ENCODE peak calls at places on chromosomes 11 and 22, in six cellular contexts. I is H9, J is IMR-90, A is mesenchymal stem cell, U is H1, T is trophoblast cell. X is an unnamed sample. For H3K4me1, the result is how much of the 10 kb centered on the place peaks cover.

GRCh38 chr11:86222081-86222480 is 22.5 kb upstream of the EED start:
- DNase-seq in T (no peak), J (no peak), A (no peak), I (no peak), U (no peak), X (no peak)

GRCh38 chr11:22711880-22712279 is 45.5 kb downstream of the GAS2 start:
- DNase-seq in J (no peak), T (no peak), A (no peak), I (no peak), U (no peak), X (no peak)

GRCh38 chr22:34804588-34804987 is 261.4 kb upstream of the ISX start:
- DNase-seq in I (peak), J (no peak), U (no peak), A (no peak), T (no peak), X (no peak)

GRCh38 chr11:44622721-44623258 is 57.3 kb downstream of the CD82 start:
- DNase-seq in J (no peak), I (peak), U (peak), A (no peak), T (no peak), X (no peak)

GRCh38 chr22:39457546-39458442 is 982 bp downstream of the MGAT3 start:
- DNase-seq in T (no peak), U (no peak), A (no peak), J (no peak), I (no peak), X (no peak)

GRCh38 chr11:23320131-23320530 is 459.9 kb upstream of the CCDC179 start:
- DNase-seq in J (no peak), T (no peak), A (no peak), U (no peak), I (no peak), X (no peak)

GRCh38 chr22:44815099-44816070 is 63.0 kb downstream of the ARHGAP8 start:
- DNase-seq in J (no peak), I (no peak), U (no peak), A (no peak), T (no peak), X (no peak)

GRCh38 chr11:115408036-115408911 is 95.9 kb downstream of the CADM1 start:
- DNase-seq in J (peak), I (no peak), T (no peak), U (no peak), A (no peak), X (no peak)

GRCh38 chr11:10581481-10582019 is 13.1 kb upstream of the LYVE1 start:
- DNase-seq in A (peak), T (peak), J (peak), U (no peak), I (no peak), X (no peak)

GRCh38 chr11:114290503-114291239 is 5.5 kb upstream of the NNMT start:
- DNase-seq in T (no peak), J (no peak), U (no peak), I (no peak), A (peak), X (no peak)

GRCh38 chr11:114288139-114288538 is 8.1 kb upstream of the NNMT start:
- DNase-seq in J (no peak), A (no peak), I (no peak), T (no peak), U (no peak), X (no peak)

GRCh38 chr11:114291381-114291780 is 4.8 kb upstream of the NNMT start:
- DNase-seq in J (peak), I (no peak), A (peak), T (peak), U (no peak), X (no peak)

GRCh38 chr11:114291847-114292680 is 4.1 kb upstream of the NNMT start:
- DNase-seq in J (peak), U (no peak), T (peak), A (peak), I (no peak), X (no peak)

DNA sequence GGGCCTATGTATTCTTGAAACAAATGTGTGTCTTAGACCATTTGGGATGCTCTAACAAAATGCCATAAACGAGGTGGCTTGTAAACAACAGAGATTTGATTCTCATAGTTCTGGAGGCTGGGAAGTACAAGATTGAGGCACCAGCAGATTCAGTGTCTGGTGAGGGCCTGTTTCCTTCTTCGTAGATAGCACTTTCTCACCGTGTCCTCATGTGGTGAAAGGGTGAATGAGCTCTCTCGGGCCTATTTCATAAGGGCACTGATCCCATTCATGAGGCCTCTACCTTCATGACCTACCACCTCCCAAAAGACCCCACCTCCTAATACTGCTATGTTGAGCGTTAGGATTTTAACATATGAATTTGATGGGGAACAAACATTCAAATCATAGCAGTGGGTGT is 6.4 kb upstream of the NNMT start:
- DNase-seq in U (no peak), J (no peak), T (no peak), A (no peak), I (no peak), X (no peak)
- H3K4me1 ChIP-seq in U (under half), J (under half), T (under half), A (under half), I (under half), X (under half)

GRCh38 chr11:111938687-111939160 is 1.6 kb downstream of the DIXDC1 start:
- DNase-seq in T (peak), I (peak), J (peak), A (peak), U (no peak), X (no peak)

GRCh38 chr11:111941963-111942362 is 4.8 kb downstream of the DIXDC1 start:
- DNase-seq in I (no peak), J (no peak), T (no peak), A (no peak), U (no peak), X (no peak)

GRCh38 chr11:111937859-111938258 is 716 bp downstream of the DIXDC1 start:
- DNase-seq in T (no peak), J (no peak), A (peak), I (no peak), U (no peak), X (no peak)

GRCh38 chr11:111937461-111937769 is 272 bp downstream of the DIXDC1 start:
- DNase-seq in T (no peak), I (no peak), U (peak), A (no peak), J (no peak), X (no peak)

DNA sequence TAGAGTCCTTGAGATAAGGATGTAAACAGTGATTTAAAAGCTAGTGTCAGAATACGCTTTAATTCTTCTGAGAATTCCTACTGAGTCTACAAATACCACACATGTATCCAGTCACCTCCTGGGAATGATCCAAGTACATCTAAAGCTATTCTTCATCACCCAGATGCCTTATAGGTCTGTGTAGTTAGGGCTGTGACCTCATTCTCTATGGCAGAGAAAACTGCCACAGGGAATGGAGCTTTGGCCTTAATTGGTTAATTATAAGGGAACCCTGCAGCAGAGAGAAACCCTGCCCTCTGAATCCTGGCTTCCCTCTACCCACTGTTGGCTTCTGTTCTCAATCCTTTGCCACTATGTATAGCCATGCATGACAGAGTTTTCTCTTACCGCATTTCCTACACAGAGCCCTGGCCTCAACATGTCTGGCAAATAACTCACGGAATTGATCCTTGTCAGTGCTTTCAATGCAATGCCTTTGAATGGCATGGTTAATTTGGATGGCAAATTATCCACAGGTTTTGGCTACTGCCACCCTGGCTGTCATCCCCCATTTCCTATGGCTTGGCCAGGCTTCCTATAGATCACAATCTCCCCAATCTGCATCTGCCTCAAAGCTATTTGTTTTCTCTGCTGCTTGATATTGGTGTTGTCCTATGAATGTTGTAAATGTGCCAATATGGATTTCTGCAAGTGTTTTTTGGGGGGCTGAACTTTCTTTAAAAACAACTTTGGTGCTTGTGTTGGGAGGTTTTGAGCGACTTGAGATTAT is 2.9 kb downstream of the DIXDC1 start:
- DNase-seq in A (peak), J (peak), T (no peak), I (no peak), U (no peak), X (no peak)
- H3K27ac ChIP-seq in A (peak), J (peak), T (no peak), I (no peak), U (no peak), X (no peak)

GRCh38 chr11:71154406-71154805 is 98.0 kb downstream of the SHANK2 start:
- DNase-seq in U (no peak), I (no peak), T (no peak), A (no peak), J (no peak), X (no peak)
- H3K14ac ChIP-seq in U (no peak), I (no peak), T (no peak), A (no peak), J (no peak), X (no peak)

GRCh38 chr11:68497761-68498160 is 37.2 kb downstream of the PPP6R3 start:
- DNase-seq in T (no peak), U (no peak), J (no peak), A (peak), I (no peak), X (no peak)

GRCh38 chr11:68498903-68499883 is 38.6 kb downstream of the PPP6R3 start:
- DNase-seq in J (no peak), U (no peak), I (no peak), T (no peak), A (no peak), X (no peak)

GRCh38 chr11:68495872-68496271 is 35.3 kb downstream of the PPP6R3 start:
- DNase-seq in I (no peak), T (no peak), U (no peak), A (no peak), J (no peak), X (no peak)

GRCh38 chr11:68495330-68495729 is 34.8 kb downstream of the PPP6R3 start:
- DNase-seq in J (no peak), U (no peak), A (no peak), I (no peak), T (no peak), X (no peak)

DNA sequence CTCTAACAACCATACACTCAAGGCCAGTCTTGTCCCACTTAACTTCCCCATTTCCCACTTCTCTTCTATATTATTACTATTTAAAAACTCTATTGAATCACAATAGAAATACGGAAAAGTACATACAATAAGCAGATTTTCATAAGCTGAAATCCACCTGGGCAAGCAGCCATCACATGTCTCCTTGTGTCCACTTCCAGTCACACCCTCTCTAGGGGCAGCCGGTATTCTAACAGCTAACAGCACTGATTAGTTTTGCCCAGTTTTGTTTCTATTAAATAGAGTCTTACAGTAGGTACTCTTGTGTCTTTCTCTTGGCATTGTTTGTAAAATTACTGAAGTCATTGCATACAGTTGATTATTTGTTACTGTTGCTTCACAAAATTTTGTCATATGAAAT is 37.8 kb downstream of the PPP6R3 start:
- DNase-seq in T (no peak), J (no peak), A (no peak), U (no peak), I (no peak), X (no peak)
- H3K4me1 ChIP-seq in T (under half), J (under half), A (under half), U (under half), I (under half), X (under half)

DNA sequence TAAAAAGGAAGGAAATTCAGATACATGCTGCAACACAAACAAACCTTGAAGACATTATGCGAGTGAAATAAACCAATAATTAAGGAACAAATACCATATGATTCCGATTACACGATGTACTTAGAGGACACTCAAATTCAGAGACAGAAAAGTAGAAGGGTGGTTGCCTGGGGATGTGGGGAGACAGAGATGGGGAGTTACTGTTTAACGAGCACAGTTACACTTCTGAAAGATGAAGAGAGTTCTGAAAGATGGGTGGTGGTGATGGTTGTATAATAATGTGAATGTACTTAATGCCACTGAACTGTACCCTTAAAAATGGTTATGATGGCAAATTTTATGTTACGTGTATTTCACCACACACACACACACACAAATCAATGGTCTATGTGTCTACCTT is 14.7 kb downstream of the ZBTB44 start:
- DNase-seq in T (no peak), I (no peak), A (no peak), U (no peak), J (no peak), X (no peak)
- H3K27ac ChIP-seq in T (no peak), I (no peak), A (no peak), U (no peak), J (no peak), X (no peak)

DNA sequence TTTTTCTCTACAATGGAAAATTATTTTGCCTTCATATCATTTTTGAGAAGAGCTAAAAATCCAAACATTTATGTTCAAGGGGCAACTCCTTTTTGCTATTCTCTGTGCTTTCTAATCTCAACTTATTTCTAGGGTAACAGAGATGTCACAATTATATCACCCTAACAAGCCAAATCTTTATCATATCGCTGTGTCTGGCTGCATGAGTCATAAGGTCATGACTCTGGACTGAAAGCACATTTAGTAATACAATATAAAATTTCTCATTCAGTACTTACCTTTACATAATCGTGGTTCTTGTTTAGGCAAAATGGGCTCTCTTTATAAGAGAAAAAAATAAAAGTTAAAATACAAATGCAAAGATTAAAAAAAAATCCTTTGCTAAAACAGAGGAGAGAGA is 326.0 kb downstream of the CASP12 start:
- DNase-seq in U (no peak), I (no peak), A (no peak), T (no peak), J (peak), X (no peak)
- H3K14ac ChIP-seq in U (no peak), I (no peak), A (no peak), T (no peak), J (no peak), X (no peak)

DNA sequence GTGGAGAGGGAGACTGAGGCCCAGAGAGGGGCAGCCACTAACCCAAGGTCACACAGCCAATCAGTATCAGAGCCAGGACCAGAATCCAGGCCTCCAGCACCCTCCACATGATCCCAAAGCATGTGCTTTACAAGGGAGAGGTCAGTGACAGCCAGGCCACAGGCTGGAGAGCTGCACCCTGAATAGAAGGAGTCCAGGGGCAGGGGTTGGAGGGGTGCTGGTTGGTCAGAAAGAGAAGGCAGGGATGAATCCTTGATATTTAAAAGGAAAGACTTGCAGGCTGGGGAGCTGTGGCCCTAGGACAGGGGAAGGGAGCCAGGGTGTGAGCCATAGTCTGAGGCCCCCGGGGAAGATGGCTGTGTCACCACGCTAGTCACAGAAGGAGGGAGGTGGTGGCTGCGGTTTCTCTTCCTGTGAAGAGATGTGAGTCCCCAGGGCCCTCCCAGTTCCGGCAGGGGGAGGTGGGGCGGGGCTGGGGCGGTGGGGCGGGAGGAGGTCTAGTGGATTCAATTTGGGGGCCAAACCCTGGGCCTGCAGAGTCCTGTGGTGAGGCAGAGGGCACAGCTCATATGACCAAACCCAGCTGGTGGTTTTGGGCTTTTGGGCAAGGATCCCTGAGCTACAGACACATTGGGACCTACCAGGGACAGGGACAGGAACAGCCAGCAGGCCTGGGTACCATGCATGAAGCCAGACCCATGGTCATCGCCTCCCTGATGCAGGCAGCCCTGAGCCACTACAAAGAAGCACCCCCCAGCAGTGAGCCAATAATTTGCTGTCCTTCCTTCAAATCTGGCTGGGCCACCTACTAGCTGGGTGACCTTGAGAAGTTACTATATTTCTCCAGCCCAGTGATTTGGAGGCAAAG is 14.0 kb downstream of the RAC2 start:
- DNase-seq in A (peak), U (no peak), J (peak), T (peak), I (no peak), X (no peak)
- H3K4me1 ChIP-seq in A (under half), U (under half), J (under half), T (under half), I (under half), X (under half)

GRCh38 chr11:78313181-78313788 is 104.3 kb downstream of the GAB2 start:
- DNase-seq in A (peak), T (no peak), J (peak), I (no peak), U (no peak), X (no peak)

GRCh38 chr11:78314753-78315152 is 102.9 kb downstream of the GAB2 start:
- DNase-seq in I (no peak), U (no peak), A (no peak), T (no peak), J (no peak), X (no peak)

GRCh38 chr11:78315724-78316123 is 101.9 kb downstream of the GAB2 start:
- DNase-seq in T (no peak), I (no peak), A (no peak), U (no peak), J (no peak), X (no peak)

GRCh38 chr11:78312712-78313111 is 104.9 kb downstream of the GAB2 start:
- DNase-seq in T (no peak), U (no peak), J (no peak), I (no peak), A (no peak), X (no peak)

DNA sequence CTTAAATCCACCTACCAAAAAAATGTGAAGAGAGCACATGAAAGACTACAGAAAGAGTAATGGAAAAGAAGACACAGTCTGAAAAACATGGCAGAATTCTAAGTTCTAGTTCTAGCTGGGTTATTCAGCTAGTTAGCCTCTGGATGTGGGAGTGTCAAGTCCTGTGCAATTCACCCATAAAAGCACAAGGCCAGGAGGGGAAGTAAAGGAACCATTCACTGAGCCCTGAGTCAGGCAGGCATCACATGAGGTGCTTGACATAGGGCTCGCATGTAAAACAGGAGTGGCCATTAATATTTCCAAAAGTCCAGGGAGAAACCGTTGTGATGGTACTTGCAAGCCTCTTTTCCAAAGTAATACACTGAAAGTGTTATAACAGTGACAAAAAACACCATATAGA is 103.7 kb downstream of the GAB2 start:
- DNase-seq in U (no peak), T (no peak), J (peak), I (no peak), A (no peak), X (no peak)
- H3K27ac ChIP-seq in U (no peak), T (no peak), J (no peak), I (no peak), A (no peak), X (no peak)